ENCODE peak calls at places on chromosomes 7 and 10, in seven cellular contexts. One of them, this sample, is unnamed.

GRCh38 chr7:9097565-9098060 is 664.2 kb downstream of the NXPH1 start:
- DNase-seq in nephron progenitor cell: no peak
- DNase-seq in left lung: no peak
- DNase-seq in MM.1S: no peak
- DNase-seq in neural crest cell: no peak
- DNase-seq in RWPE2: no peak
- DNase-seq in A549: no peak
- DNase-seq in this sample: no peak

GRCh38 chr7:41984888-41985287 is 252.1 kb downstream of the GLI3 start:
- DNase-seq in nephron progenitor cell: no peak
- DNase-seq in A549: no peak
- DNase-seq in left lung: no peak
- DNase-seq in RWPE2: no peak
- DNase-seq in neural crest cell: no peak
- DNase-seq in MM.1S: peak; percentile 77
- DNase-seq in this sample: no peak

GRCh38 chr7:96778263-96778662 is 68.6 kb upstream of the SEM1 start:
- DNase-seq in nephron progenitor cell: no peak
- DNase-seq in RWPE2: no peak
- DNase-seq in neural crest cell: no peak
- DNase-seq in left lung: no peak
- DNase-seq in A549: no peak
- DNase-seq in MM.1S: no peak
- DNase-seq in this sample: no peak

GRCh38 chr10:62754963-62755362 is 49.6 kb upstream of the ADO start:
- DNase-seq in left lung: no peak
- DNase-seq in nephron progenitor cell: no peak
- DNase-seq in MM.1S: no peak
- DNase-seq in A549: no peak
- DNase-seq in neural crest cell: no peak
- DNase-seq in RWPE2: no peak
- DNase-seq in this sample: no peak

GRCh38 chr7:44103941-44104879 is at the start of gene AEBP1:
- DNase-seq in neural crest cell: peak; percentile 26
- DNase-seq in MM.1S: no peak
- DNase-seq in left lung: no peak
- DNase-seq in nephron progenitor cell: peak; percentile 65
- DNase-seq in RWPE2: no peak
- DNase-seq in A549: no peak
- DNase-seq in this sample: peak; percentile 54

GRCh38 chr10:1102392-1102791 is 46.2 kb downstream of the WDR37 start:
- DNase-seq in left lung: no peak
- DNase-seq in A549: no peak
- DNase-seq in neural crest cell: no peak
- DNase-seq in nephron progenitor cell: no peak
- DNase-seq in MM.1S: no peak
- DNase-seq in RWPE2: no peak
- DNase-seq in this sample: peak; percentile 76

GRCh38 chr10:95499482-95499989 is 61.6 kb downstream of the SORBS1 start:
- DNase-seq in neural crest cell: no peak
- DNase-seq in left lung: no peak
- DNase-seq in MM.1S: no peak
- DNase-seq in nephron progenitor cell: no peak
- DNase-seq in RWPE2: no peak
- DNase-seq in A549: no peak
- DNase-seq in this sample: no peak

GRCh38 chr7:33048704-33049103 is 13.9 kb downstream of the NT5C3A start:
- DNase-seq in A549: no peak
- DNase-seq in MM.1S: no peak
- DNase-seq in nephron progenitor cell: no peak
- DNase-seq in neural crest cell: no peak
- DNase-seq in RWPE2: no peak
- DNase-seq in left lung: no peak
- DNase-seq in this sample: no peak

GRCh38 chr7:129741743-129742213 is 130.3 kb downstream of the NRF1 start:
- DNase-seq in left lung: no peak
- DNase-seq in nephron progenitor cell: no peak
- DNase-seq in A549: no peak
- DNase-seq in neural crest cell: no peak
- DNase-seq in MM.1S: peak; percentile 62
- DNase-seq in RWPE2: no peak
- DNase-seq in this sample: no peak

GRCh38 chr7:45923290-45923689 is 2.2 kb upstream of the IGFBP3 start:
- DNase-seq in neural crest cell: peak; percentile 81
- DNase-seq in MM.1S: peak; percentile 76
- DNase-seq in A549: no peak
- DNase-seq in left lung: peak; percentile 87
- DNase-seq in RWPE2: no peak
- DNase-seq in nephron progenitor cell: peak; percentile 85
- DNase-seq in this sample: peak; percentile 73

GRCh38 chr10:69362471-69362954 is 54.2 kb downstream of the TACR2 start:
- DNase-seq in MM.1S: no peak
- DNase-seq in nephron progenitor cell: no peak
- DNase-seq in A549: no peak
- DNase-seq in left lung: no peak
- DNase-seq in RWPE2: no peak
- DNase-seq in neural crest cell: no peak
- DNase-seq in this sample: no peak

GRCh38 chr10:69367469-69367868 is 49.2 kb downstream of the TACR2 start:
- DNase-seq in left lung: no peak
- DNase-seq in nephron progenitor cell: no peak
- DNase-seq in MM.1S: no peak
- DNase-seq in RWPE2: no peak
- DNase-seq in neural crest cell: no peak
- DNase-seq in A549: no peak
- DNase-seq in this sample: no peak

GRCh38 chr10:69363666-69364065 is 53.1 kb downstream of the TACR2 start:
- DNase-seq in nephron progenitor cell: no peak
- DNase-seq in left lung: no peak
- DNase-seq in MM.1S: no peak
- DNase-seq in RWPE2: no peak
- DNase-seq in neural crest cell: no peak
- DNase-seq in A549: no peak
- DNase-seq in this sample: no peak

GRCh38 chr10:69361303-69361614 is 55.5 kb downstream of the TACR2 start:
- DNase-seq in neural crest cell: no peak
- DNase-seq in nephron progenitor cell: no peak
- DNase-seq in A549: no peak
- DNase-seq in MM.1S: no peak
- DNase-seq in RWPE2: no peak
- DNase-seq in left lung: no peak
- DNase-seq in this sample: no peak

DNA sequence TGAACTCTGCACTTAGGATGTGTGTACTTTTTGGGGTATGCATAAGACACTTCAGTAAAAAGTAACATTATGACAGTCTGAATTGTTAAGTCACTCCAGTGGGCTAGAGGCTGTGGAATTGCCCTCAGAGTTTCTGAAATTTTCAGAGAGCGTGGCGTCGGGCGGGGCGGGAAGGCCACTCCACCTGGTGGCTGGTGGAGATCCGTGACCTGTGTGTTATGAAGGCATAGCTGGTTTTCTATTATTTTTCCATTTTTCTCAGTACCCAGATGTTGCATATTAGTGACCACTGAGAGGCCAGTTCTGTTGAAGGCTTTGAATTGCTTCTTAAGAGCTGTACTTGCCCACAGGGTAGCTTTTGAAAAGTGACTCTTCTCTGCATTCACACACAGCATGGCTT is 52.5 kb downstream of the TACR2 start:
- DNase-seq in A549: no peak
- DNase-seq in neural crest cell: no peak
- DNase-seq in MM.1S: no peak
- DNase-seq in nephron progenitor cell: no peak
- DNase-seq in RWPE2: no peak
- DNase-seq in left lung: no peak
- DNase-seq in this sample: no peak
- TF ChIP-seq CTCF in A549: no peak
- TF ChIP-seq CTCF in neural crest cell: no peak
- TF ChIP-seq CTCF in MM.1S: no peak
- TF ChIP-seq CTCF in nephron progenitor cell: no peak
- TF ChIP-seq CTCF in RWPE2: no peak
- TF ChIP-seq CTCF in left lung: no peak
- TF ChIP-seq CTCF in this sample: no peak

DNA sequence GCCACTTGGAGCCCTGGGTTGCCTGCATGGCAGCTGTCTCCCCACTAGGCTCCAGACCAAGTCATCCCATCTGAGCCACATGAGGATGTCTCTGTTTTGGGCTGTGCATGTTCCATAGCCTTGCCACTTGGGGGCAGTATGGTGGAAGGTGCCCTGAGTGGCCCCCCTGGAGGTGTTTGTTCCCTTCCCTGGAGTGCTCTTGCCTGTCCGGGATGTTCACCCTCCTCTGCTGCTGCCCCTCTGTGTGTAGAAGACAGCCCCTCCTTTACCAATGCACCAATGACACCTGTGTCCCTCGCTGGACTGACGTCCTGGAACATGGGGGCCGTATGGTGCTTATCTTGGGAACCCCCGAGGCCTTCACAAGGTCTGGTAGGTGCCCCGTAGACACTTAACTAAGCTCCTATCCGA is 100.2 kb downstream of the ACTR3B start:
- DNase-seq in MM.1S: no peak
- DNase-seq in RWPE2: no peak
- DNase-seq in neural crest cell: no peak
- DNase-seq in A549: peak; percentile 48
- DNase-seq in nephron progenitor cell: no peak
- DNase-seq in left lung: no peak
- DNase-seq in this sample: no peak
- TF ChIP-seq CTCF in MM.1S: peak; percentile 22
- TF ChIP-seq CTCF in RWPE2: peak; percentile 23
- TF ChIP-seq CTCF in neural crest cell: peak; percentile 37
- TF ChIP-seq CTCF in A549: peak; percentile 29
- TF ChIP-seq CTCF in nephron progenitor cell: peak; percentile 24
- TF ChIP-seq CTCF in left lung: no peak
- TF ChIP-seq CTCF in this sample: peak; percentile 19

GRCh38 chr7:101450064-101450463 is 87.4 kb downstream of the COL26A1 start:
- DNase-seq in neural crest cell: no peak
- DNase-seq in MM.1S: no peak
- DNase-seq in RWPE2: no peak
- DNase-seq in nephron progenitor cell: no peak
- DNase-seq in A549: no peak
- DNase-seq in left lung: peak; percentile 3
- DNase-seq in this sample: no peak
- TF ChIP-seq CTCF in neural crest cell: no peak
- TF ChIP-seq CTCF in MM.1S: no peak
- TF ChIP-seq CTCF in RWPE2: no peak
- TF ChIP-seq CTCF in nephron progenitor cell: no peak
- TF ChIP-seq CTCF in A549: no peak
- TF ChIP-seq CTCF in left lung: no peak
- TF ChIP-seq CTCF in this sample: no peak

GRCh38 chr7:101950450-101951119 is 133.2 kb downstream of the CUX1 start:
- DNase-seq in MM.1S: no peak
- DNase-seq in left lung: no peak
- DNase-seq in RWPE2: no peak
- DNase-seq in nephron progenitor cell: no peak
- DNase-seq in neural crest cell: no peak
- DNase-seq in A549: peak; percentile 54
- DNase-seq in this sample: no peak
- TF ChIP-seq CTCF in MM.1S: no peak
- TF ChIP-seq CTCF in left lung: no peak
- TF ChIP-seq CTCF in RWPE2: peak; percentile 24
- TF ChIP-seq CTCF in nephron progenitor cell: no peak
- TF ChIP-seq CTCF in neural crest cell: peak; percentile 18
- TF ChIP-seq CTCF in A549: no peak
- TF ChIP-seq CTCF in this sample: no peak

GRCh38 chr10:131086094-131086493 is 225.4 kb downstream of the TCERG1L start:
- DNase-seq in nephron progenitor cell: no peak
- DNase-seq in MM.1S: no peak
- DNase-seq in A549: no peak
- DNase-seq in RWPE2: no peak
- DNase-seq in left lung: no peak
- DNase-seq in neural crest cell: no peak
- DNase-seq in this sample: no peak
- TF ChIP-seq CTCF in nephron progenitor cell: no peak
- TF ChIP-seq CTCF in MM.1S: no peak
- TF ChIP-seq CTCF in A549: no peak
- TF ChIP-seq CTCF in RWPE2: no peak
- TF ChIP-seq CTCF in left lung: no peak
- TF ChIP-seq CTCF in neural crest cell: no peak
- TF ChIP-seq CTCF in this sample: no peak

DNA sequence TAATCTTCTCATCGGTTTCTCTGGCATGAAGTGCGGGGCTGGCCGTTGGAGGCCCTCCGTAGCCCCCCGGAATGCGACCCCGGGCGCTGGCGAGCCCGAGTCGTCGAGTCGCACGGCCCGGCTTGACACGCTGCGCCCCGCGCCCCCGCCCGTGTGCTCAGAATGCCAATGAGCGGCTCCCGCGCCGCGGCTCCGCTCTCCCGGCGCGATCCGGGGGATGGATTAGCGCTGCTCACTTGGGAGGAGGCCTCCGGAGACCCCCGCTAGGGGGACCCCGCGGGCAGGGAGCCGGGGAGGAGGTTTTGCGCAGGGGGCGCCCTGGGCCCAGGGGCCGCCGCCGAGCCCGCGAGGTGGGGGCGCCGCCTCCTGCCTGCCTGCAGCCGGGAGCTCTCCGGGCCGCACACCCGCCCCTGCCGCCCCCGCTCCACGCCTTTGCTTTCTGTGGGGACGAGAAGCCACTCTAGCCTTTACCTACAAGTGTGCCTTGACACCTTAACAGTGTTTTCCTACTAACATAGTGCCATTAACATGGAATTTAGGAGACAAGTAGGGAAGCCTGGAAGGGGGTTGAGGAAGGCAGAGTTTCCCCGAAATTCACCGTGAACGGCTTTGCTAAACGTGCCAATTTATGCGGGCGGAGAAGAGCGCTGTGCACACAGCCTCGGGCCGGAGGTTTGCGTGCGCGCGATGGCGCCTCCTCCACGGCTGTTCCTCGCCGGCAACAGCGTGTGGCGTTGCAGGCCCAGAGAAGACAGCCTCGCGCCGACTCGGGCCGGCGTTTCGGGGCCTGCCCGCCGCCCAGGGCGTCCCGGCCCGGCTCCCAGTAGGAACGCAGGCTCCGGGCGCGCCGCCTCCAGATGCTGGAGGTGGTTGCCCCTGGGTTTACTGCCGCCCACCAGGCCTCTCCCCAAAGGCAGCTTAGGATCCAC is 7.1 kb downstream of the SHH start:
- DNase-seq in nephron progenitor cell: peak; percentile 93
- DNase-seq in left lung: peak; percentile 84
- DNase-seq in A549: peak; percentile 91
- DNase-seq in MM.1S: peak; percentile 57
- DNase-seq in neural crest cell: peak; percentile 87
- DNase-seq in RWPE2: no peak
- DNase-seq in this sample: peak; percentile 66
- TF ChIP-seq CTCF in nephron progenitor cell: peak; percentile 74
- TF ChIP-seq CTCF in left lung: no peak
- TF ChIP-seq CTCF in A549: peak; percentile 86
- TF ChIP-seq CTCF in MM.1S: peak; percentile 42
- TF ChIP-seq CTCF in neural crest cell: peak; percentile 74
- TF ChIP-seq CTCF in RWPE2: peak; percentile 81
- TF ChIP-seq CTCF in this sample: peak; percentile 64

This sample was measured in activated CD8-positive, alpha-beta T cell treated with anti-CD3 and anti-CD28 coated beads for 36 hours.